ENCODE peak calls at places on chromosomes 13 and 19, in nine cellular contexts. E is activated T-helper 1 cell treated with anti-CD3 and anti-CD28 coated beads, Interleukin-12 subunit alpha, Interleukin-12 subunit beta, Interleukin-2, Interleukin-4 antibody, amounts not matched to agents 30 ng/mL and 10 ng/mL and 1 ng/mL, durations not matched to agents 14 hours and 24 hours and 36 hours; J is activated naive CD8-positive, alpha-beta T cell treated with anti-CD3 and anti-CD28 coated beads, Interleukin-2, amount 50 U/mL, for 16 hours; S is psoas muscle; Q is mucosa of gallbladder; L is nephron progenitor cell; U is nucleus accumbens; H is T-cell; A is substantia nigra. D is an unnamed sample.

GRCh38 chr19:12932392-12933286 is 872 bp downstream of the FARSA start:
- DNase-seq in E (no peak), J (no peak), S (no peak), Q (no peak), L (no peak), U (no peak), H (no peak), A (no peak), D (no peak)

GRCh38 chr19:11234486-11235075 is 4.8 kb upstream of the ANGPTL8 start:
- DNase-seq in E (no peak), J (no peak), S (no peak), Q (no peak), L (no peak), U (no peak), H (no peak), A (no peak), D (no peak)

GRCh38 chr13:108609353-108609752 is 20.1 kb upstream of the MYO16 start:
- DNase-seq in E (no peak), J (no peak), S (no peak), Q (no peak), L (no peak), U (no peak), H (no peak), A (no peak), D (no peak)

GRCh38 chr19:45687599-45687998 is 4.2 kb downstream of the SNRPD2 start:
- DNase-seq in E (no peak), J (no peak), S (no peak), Q (no peak), L (no peak), U (no peak), H (no peak), A (no peak), D (no peak)

GRCh38 chr19:48571378-48572162 is 19.6 kb downstream of the SULT2B1 start:
- DNase-seq in E (no peak), J (no peak), S (no peak), Q (peak; percentile 55), L (no peak), U (no peak), H (no peak), A (no peak), D (no peak)

GRCh38 chr13:46355906-46356305 is 31.1 kb downstream of the RUBCNL start:
- DNase-seq in E (no peak), J (no peak), S (no peak), Q (no peak), L (no peak), U (no peak), H (no peak), A (no peak), D (no peak)

GRCh38 chr19:6196361-6196760 is 60.9 kb downstream of the ACSBG2 start:
- DNase-seq in E (no peak), J (no peak), S (no peak), Q (no peak), L (no peak), U (no peak), H (no peak), A (no peak), D (no peak)

GRCh38 chr19:54526972-54527371 is 24.3 kb downstream of the LAIR2 start:
- DNase-seq in E (no peak), J (no peak), S (no peak), Q (no peak), L (no peak), U (no peak), H (no peak), A (no peak), D (no peak)